ENCODE peak calls at places on chromosome 20, in seven cellular contexts. One of them, this sample, is unnamed.

GRCh38 chr20:57709823-57710799 is at the start of gene PMEPA1:
- DNase-seq in neural progenitor cell: peak; percentile 90
- DNase-seq in thoracic aorta: peak; percentile 79
- DNase-seq in heart left ventricle: peak; percentile 96
- DNase-seq in hepatocyte: peak; percentile 97
- DNase-seq in mammary epithelial cell: peak; percentile 97
- DNase-seq in CD4-positive, alpha-beta memory T cell: peak; percentile 92
- DNase-seq in this sample: peak; percentile 66

GRCh38 chr20:25328954-25329498 is 61.6 kb downstream of the ABHD12 start:
- DNase-seq in neural progenitor cell: no peak
- DNase-seq in thoracic aorta: no peak
- DNase-seq in heart left ventricle: no peak
- DNase-seq in hepatocyte: no peak
- DNase-seq in mammary epithelial cell: no peak
- DNase-seq in CD4-positive, alpha-beta memory T cell: no peak
- DNase-seq in this sample: no peak

GRCh38 chr20:32189691-32190607 is 17.6 kb downstream of the PLAGL2 start:
- DNase-seq in neural progenitor cell: peak; percentile 90
- DNase-seq in thoracic aorta: no peak
- DNase-seq in heart left ventricle: peak; percentile 48
- DNase-seq in hepatocyte: peak; percentile 82
- DNase-seq in mammary epithelial cell: no peak
- DNase-seq in CD4-positive, alpha-beta memory T cell: peak; percentile 42
- DNase-seq in this sample: no peak

GRCh38 chr20:25600632-25601031 is 15.3 kb upstream of the NINL start:
- DNase-seq in neural progenitor cell: no peak
- DNase-seq in thoracic aorta: no peak
- DNase-seq in heart left ventricle: no peak
- DNase-seq in hepatocyte: no peak
- DNase-seq in mammary epithelial cell: no peak
- DNase-seq in CD4-positive, alpha-beta memory T cell: no peak
- DNase-seq in this sample: no peak

GRCh38 chr20:58271596-58272460 is 37.7 kb upstream of the RAB22A start:
- DNase-seq in neural progenitor cell: no peak
- DNase-seq in thoracic aorta: no peak
- DNase-seq in heart left ventricle: no peak
- DNase-seq in hepatocyte: no peak
- DNase-seq in mammary epithelial cell: no peak
- DNase-seq in CD4-positive, alpha-beta memory T cell: no peak
- DNase-seq in this sample: no peak

GRCh38 chr20:15760217-15760567 is 813.1 kb downstream of the KIF16B start:
- DNase-seq in neural progenitor cell: no peak
- DNase-seq in thoracic aorta: no peak
- DNase-seq in heart left ventricle: no peak
- DNase-seq in hepatocyte: peak; percentile 5
- DNase-seq in mammary epithelial cell: no peak
- DNase-seq in CD4-positive, alpha-beta memory T cell: no peak
- DNase-seq in this sample: no peak

GRCh38 chr20:9112541-9113515 is 43.9 kb downstream of the PLCB4 start:
- DNase-seq in neural progenitor cell: no peak
- DNase-seq in thoracic aorta: no peak
- DNase-seq in heart left ventricle: peak; percentile 43
- DNase-seq in hepatocyte: peak; percentile 34
- DNase-seq in mammary epithelial cell: peak; percentile 41
- DNase-seq in CD4-positive, alpha-beta memory T cell: no peak
- DNase-seq in this sample: no peak

GRCh38 chr20:16030253-16030652 is 543.0 kb downstream of the KIF16B start:
- DNase-seq in neural progenitor cell: no peak
- DNase-seq in thoracic aorta: no peak
- DNase-seq in heart left ventricle: no peak
- DNase-seq in hepatocyte: no peak
- DNase-seq in mammary epithelial cell: no peak
- DNase-seq in CD4-positive, alpha-beta memory T cell: no peak
- DNase-seq in this sample: no peak

GRCh38 chr20:51511861-51512619 is 30.5 kb downstream of the NFATC2 start:
- DNase-seq in neural progenitor cell: no peak
- DNase-seq in thoracic aorta: no peak
- DNase-seq in heart left ventricle: no peak
- DNase-seq in hepatocyte: no peak
- DNase-seq in mammary epithelial cell: no peak
- DNase-seq in CD4-positive, alpha-beta memory T cell: no peak
- DNase-seq in this sample: no peak

GRCh38 chr20:10313701-10314100 is 95.1 kb downstream of the SNAP25 start:
- DNase-seq in neural progenitor cell: peak; percentile 77
- DNase-seq in thoracic aorta: no peak
- DNase-seq in heart left ventricle: no peak
- DNase-seq in hepatocyte: peak; percentile 10
- DNase-seq in mammary epithelial cell: no peak
- DNase-seq in CD4-positive, alpha-beta memory T cell: no peak
- DNase-seq in this sample: no peak

GRCh38 chr20:50520222-50520877 is 10.2 kb downstream of the PTPN1 start:
- DNase-seq in neural progenitor cell: no peak
- DNase-seq in thoracic aorta: no peak
- DNase-seq in heart left ventricle: no peak
- DNase-seq in hepatocyte: no peak
- DNase-seq in mammary epithelial cell: no peak
- DNase-seq in CD4-positive, alpha-beta memory T cell: peak; percentile 16
- DNase-seq in this sample: no peak

GRCh38 chr20:20547221-20547875 is 165.1 kb downstream of the RALGAPA2 start:
- DNase-seq in neural progenitor cell: no peak
- DNase-seq in thoracic aorta: no peak
- DNase-seq in heart left ventricle: no peak
- DNase-seq in hepatocyte: peak; percentile 28
- DNase-seq in mammary epithelial cell: peak; percentile 61
- DNase-seq in CD4-positive, alpha-beta memory T cell: no peak
- DNase-seq in this sample: no peak

GRCh38 chr20:17610566-17611289 is 40.9 kb downstream of the DSTN start:
- DNase-seq in neural progenitor cell: no peak
- DNase-seq in thoracic aorta: no peak
- DNase-seq in heart left ventricle: no peak
- DNase-seq in hepatocyte: no peak
- DNase-seq in mammary epithelial cell: peak; percentile 32
- DNase-seq in CD4-positive, alpha-beta memory T cell: peak; percentile 71
- DNase-seq in this sample: no peak

GRCh38 chr20:10557685-10558084 is 116.1 kb downstream of the JAG1 start:
- DNase-seq in neural progenitor cell: no peak
- DNase-seq in thoracic aorta: no peak
- DNase-seq in heart left ventricle: no peak
- DNase-seq in hepatocyte: no peak
- DNase-seq in mammary epithelial cell: peak; percentile 90
- DNase-seq in CD4-positive, alpha-beta memory T cell: no peak
- DNase-seq in this sample: no peak

GRCh38 chr20:208937-209566 is 18.0 kb upstream of the DEFB129 start:
- DNase-seq in neural progenitor cell: peak; percentile 53
- DNase-seq in thoracic aorta: no peak
- DNase-seq in heart left ventricle: no peak
- DNase-seq in hepatocyte: peak; percentile 65
- DNase-seq in mammary epithelial cell: peak; percentile 61
- DNase-seq in CD4-positive, alpha-beta memory T cell: peak; percentile 34
- DNase-seq in this sample: peak; percentile 11

GRCh38 chr20:59564171-59564570 is 40.2 kb upstream of the PHACTR3 start:
- DNase-seq in neural progenitor cell: no peak
- DNase-seq in thoracic aorta: no peak
- DNase-seq in heart left ventricle: no peak
- DNase-seq in hepatocyte: no peak
- DNase-seq in mammary epithelial cell: no peak
- DNase-seq in CD4-positive, alpha-beta memory T cell: no peak
- DNase-seq in this sample: no peak

GRCh38 chr20:41245086-41245707 is 72.3 kb downstream of the ZHX3 start:
- DNase-seq in neural progenitor cell: peak; percentile 87
- DNase-seq in thoracic aorta: no peak
- DNase-seq in heart left ventricle: peak; percentile 34
- DNase-seq in hepatocyte: no peak
- DNase-seq in mammary epithelial cell: no peak
- DNase-seq in CD4-positive, alpha-beta memory T cell: no peak
- DNase-seq in this sample: no peak

GRCh38 chr20:61360296-61360695 is 108.2 kb downstream of the CDH4 start:
- DNase-seq in neural progenitor cell: no peak
- DNase-seq in thoracic aorta: no peak
- DNase-seq in heart left ventricle: no peak
- DNase-seq in hepatocyte: no peak
- DNase-seq in mammary epithelial cell: no peak
- DNase-seq in CD4-positive, alpha-beta memory T cell: no peak
- DNase-seq in this sample: no peak

GRCh38 chr20:38903335-38903734 is 22.9 kb upstream of the FAM83D start:
- DNase-seq in neural progenitor cell: no peak
- DNase-seq in thoracic aorta: no peak
- DNase-seq in heart left ventricle: no peak
- DNase-seq in hepatocyte: no peak
- DNase-seq in mammary epithelial cell: no peak
- DNase-seq in CD4-positive, alpha-beta memory T cell: no peak
- DNase-seq in this sample: no peak

GRCh38 chr20:59827138-59828056 is 106.0 kb downstream of the SYCP2 start:
- DNase-seq in neural progenitor cell: no peak
- DNase-seq in thoracic aorta: no peak
- DNase-seq in heart left ventricle: no peak
- DNase-seq in hepatocyte: no peak
- DNase-seq in mammary epithelial cell: no peak
- DNase-seq in CD4-positive, alpha-beta memory T cell: no peak
- DNase-seq in this sample: no peak

GRCh38 chr20:61370841-61371303 is 118.8 kb downstream of the CDH4 start:
- DNase-seq in neural progenitor cell: peak; percentile 76
- DNase-seq in thoracic aorta: no peak
- DNase-seq in heart left ventricle: no peak
- DNase-seq in hepatocyte: no peak
- DNase-seq in mammary epithelial cell: no peak
- DNase-seq in CD4-positive, alpha-beta memory T cell: no peak
- DNase-seq in this sample: no peak

GRCh38 chr20:56630086-56630493 is 984 bp downstream of the TFAP2C start:
- DNase-seq in neural progenitor cell: peak; percentile 95
- DNase-seq in thoracic aorta: no peak
- DNase-seq in heart left ventricle: no peak
- DNase-seq in hepatocyte: peak; percentile 85
- DNase-seq in mammary epithelial cell: peak; percentile 95
- DNase-seq in CD4-positive, alpha-beta memory T cell: no peak
- DNase-seq in this sample: no peak

GRCh38 chr20:56634307-56634706 is 5.2 kb downstream of the TFAP2C start:
- DNase-seq in neural progenitor cell: no peak
- DNase-seq in thoracic aorta: no peak
- DNase-seq in heart left ventricle: no peak
- DNase-seq in hepatocyte: no peak
- DNase-seq in mammary epithelial cell: peak; percentile 29
- DNase-seq in CD4-positive, alpha-beta memory T cell: no peak
- DNase-seq in this sample: no peak

GRCh38 chr20:56630506-56631317 is 1.6 kb downstream of the TFAP2C start:
- DNase-seq in neural progenitor cell: peak; percentile 76
- DNase-seq in thoracic aorta: no peak
- DNase-seq in heart left ventricle: no peak
- DNase-seq in hepatocyte: peak; percentile 39
- DNase-seq in mammary epithelial cell: peak; percentile 71
- DNase-seq in CD4-positive, alpha-beta memory T cell: no peak
- DNase-seq in this sample: no peak

GRCh38 chr20:56631318-56631989 is 2.3 kb downstream of the TFAP2C start:
- DNase-seq in neural progenitor cell: peak; percentile 66
- DNase-seq in thoracic aorta: no peak
- DNase-seq in heart left ventricle: no peak
- DNase-seq in hepatocyte: no peak
- DNase-seq in mammary epithelial cell: peak; percentile 32
- DNase-seq in CD4-positive, alpha-beta memory T cell: no peak
- DNase-seq in this sample: no peak

DNA sequence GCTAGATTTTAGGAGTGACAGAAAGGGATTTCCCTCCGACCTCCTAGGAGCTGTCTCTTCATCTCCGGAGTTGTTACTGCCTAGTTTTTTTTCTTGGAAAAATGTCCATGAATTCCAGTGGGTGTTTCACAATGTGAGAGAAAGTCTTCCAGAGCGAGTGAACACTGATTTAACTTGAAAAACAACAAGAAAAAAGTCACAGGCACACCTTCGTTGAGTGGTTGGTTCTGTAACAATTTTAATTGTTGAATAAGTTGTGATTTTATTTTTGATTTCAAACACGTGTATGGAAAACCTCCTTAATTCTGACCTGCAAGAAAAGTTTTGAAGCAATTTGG is 2.9 kb downstream of the TFAP2C start:
- DNase-seq in neural progenitor cell: no peak
- DNase-seq in thoracic aorta: no peak
- DNase-seq in heart left ventricle: no peak
- DNase-seq in hepatocyte: no peak
- DNase-seq in mammary epithelial cell: peak; percentile 29
- DNase-seq in CD4-positive, alpha-beta memory T cell: no peak
- DNase-seq in this sample: no peak
- H3K4me3 ChIP-seq in neural progenitor cell: peak overlapping the region; percentile 67
- H3K4me3 ChIP-seq in thoracic aorta: no peak overlapping the region
- H3K4me3 ChIP-seq in heart left ventricle: no peak overlapping the region
- H3K4me3 ChIP-seq in hepatocyte: no peak overlapping the region
- H3K4me3 ChIP-seq in mammary epithelial cell: peak overlapping the region; percentile 64
- H3K4me3 ChIP-seq in CD4-positive, alpha-beta memory T cell: no peak overlapping the region
- H3K4me3 ChIP-seq in this sample: peak overlapping the region; percentile 63

GRCh38 chr20:62562831-62563230 is 79.5 kb upstream of the SLCO4A1 start:
- DNase-seq in neural progenitor cell: no peak
- DNase-seq in thoracic aorta: no peak
- DNase-seq in heart left ventricle: no peak
- DNase-seq in hepatocyte: no peak
- DNase-seq in mammary epithelial cell: no peak
- DNase-seq in CD4-positive, alpha-beta memory T cell: no peak
- DNase-seq in this sample: no peak
- H3K36me3 ChIP-seq in neural progenitor cell: no peaks in the 10 kb centered on the region
- H3K36me3 ChIP-seq in thoracic aorta: no peaks in the 10 kb centered on the region
- H3K36me3 ChIP-seq in heart left ventricle: no peaks in the 10 kb centered on the region
- H3K36me3 ChIP-seq in hepatocyte: no peaks in the 10 kb centered on the region
- H3K36me3 ChIP-seq in mammary epithelial cell: no peaks in the 10 kb centered on the region
- H3K36me3 ChIP-seq in CD4-positive, alpha-beta memory T cell: no peaks in the 10 kb centered on the region
- H3K36me3 ChIP-seq in this sample: no peaks in the 10 kb centered on the region

GRCh38 chr20:3732327-3733118 is at the start of gene HSPA12B:
- DNase-seq in neural progenitor cell: peak; percentile 80
- DNase-seq in thoracic aorta: no peak
- DNase-seq in heart left ventricle: no peak
- DNase-seq in hepatocyte: peak; percentile 60
- DNase-seq in mammary epithelial cell: no peak
- DNase-seq in CD4-positive, alpha-beta memory T cell: no peak
- DNase-seq in this sample: no peak

GRCh38 chr20:3729811-3730550 is 2.5 kb upstream of the HSPA12B start:
- DNase-seq in neural progenitor cell: no peak
- DNase-seq in thoracic aorta: no peak
- DNase-seq in heart left ventricle: no peak
- DNase-seq in hepatocyte: no peak
- DNase-seq in mammary epithelial cell: no peak
- DNase-seq in CD4-positive, alpha-beta memory T cell: no peak
- DNase-seq in this sample: no peak

GRCh38 chr20:3731944-3732326 is 550 bp upstream of the HSPA12B start:
- DNase-seq in neural progenitor cell: no peak
- DNase-seq in thoracic aorta: no peak
- DNase-seq in heart left ventricle: no peak
- DNase-seq in hepatocyte: no peak
- DNase-seq in mammary epithelial cell: no peak
- DNase-seq in CD4-positive, alpha-beta memory T cell: no peak
- DNase-seq in this sample: no peak

GRCh38 chr20:3729378-3729777 is 3.1 kb upstream of the HSPA12B start:
- DNase-seq in neural progenitor cell: no peak
- DNase-seq in thoracic aorta: no peak
- DNase-seq in heart left ventricle: no peak
- DNase-seq in hepatocyte: no peak
- DNase-seq in mammary epithelial cell: no peak
- DNase-seq in CD4-positive, alpha-beta memory T cell: no peak
- DNase-seq in this sample: no peak

GRCh38 chr20:3730803-3731370 is 1.6 kb upstream of the HSPA12B start:
- DNase-seq in neural progenitor cell: no peak
- DNase-seq in thoracic aorta: no peak
- DNase-seq in heart left ventricle: no peak
- DNase-seq in hepatocyte: no peak
- DNase-seq in mammary epithelial cell: no peak
- DNase-seq in CD4-positive, alpha-beta memory T cell: no peak
- DNase-seq in this sample: no peak
- H3K4me3 ChIP-seq in neural progenitor cell: no peak overlapping the region
- H3K4me3 ChIP-seq in thoracic aorta: no peak overlapping the region
- H3K4me3 ChIP-seq in heart left ventricle: no peak overlapping the region
- H3K4me3 ChIP-seq in hepatocyte: no peak overlapping the region
- H3K4me3 ChIP-seq in mammary epithelial cell: no peak overlapping the region
- H3K4me3 ChIP-seq in CD4-positive, alpha-beta memory T cell: no peak overlapping the region
- H3K4me3 ChIP-seq in this sample: no peak overlapping the region

GRCh38 chr20:48956052-48956451 is 34.5 kb downstream of the ARFGEF2 start:
- DNase-seq in neural progenitor cell: no peak
- DNase-seq in thoracic aorta: no peak
- DNase-seq in heart left ventricle: no peak
- DNase-seq in hepatocyte: no peak
- DNase-seq in mammary epithelial cell: no peak
- DNase-seq in CD4-positive, alpha-beta memory T cell: no peak
- DNase-seq in this sample: no peak
- H3K36me3 ChIP-seq in neural progenitor cell: no peaks in the 10 kb centered on the region
- H3K36me3 ChIP-seq in thoracic aorta: peaks cover 49% of the 10 kb centered on the region
- H3K36me3 ChIP-seq in heart left ventricle: peaks cover 21% of the 10 kb centered on the region
- H3K36me3 ChIP-seq in hepatocyte: no peaks in the 10 kb centered on the region
- H3K36me3 ChIP-seq in mammary epithelial cell: peaks cover 11% of the 10 kb centered on the region
- H3K36me3 ChIP-seq in CD4-positive, alpha-beta memory T cell: peaks cover 45% of the 10 kb centered on the region
- H3K36me3 ChIP-seq in this sample: peaks cover 16% of the 10 kb centered on the region